ENCODE peak calls at places on chromosomes 6 and 20, in ten cellular contexts. N, C, W, I, Y, V, T, K, R and F are unnamed samples.

GRCh38 chr6:139686308-139686707 is 311.9 kb upstream of the CITED2 start:
- DNase-seq in Y (no peak), K (no peak), C (peak), I (no peak), T (peak), R (peak), V (no peak), W (no peak), N (no peak), F (no peak)

GRCh38 chr6:99434702-99435530 is 9.8 kb upstream of the PNISR start:
- DNase-seq in T (peak), N (no peak), R (no peak), V (peak), I (no peak), Y (peak), W (no peak), C (no peak), K (peak), F (no peak)

GRCh38 chr20:62119591-62120364 is 2.5 kb upstream of the LSM14B start:
- DNase-seq in W (no peak), N (peak), T (no peak), R (no peak), C (no peak), V (no peak), Y (no peak), K (no peak), I (no peak), F (no peak)

GRCh38 chr6:126721581-126722145 is 381.7 kb downstream of the CENPW start:
- DNase-seq in T (peak), C (no peak), N (no peak), R (no peak), V (peak), K (no peak), I (no peak), W (no peak), Y (no peak), F (no peak)

GRCh38 chr20:64161595-64162238 is 2.5 kb upstream of the MYT1 start:
- DNase-seq in N (peak), I (peak), C (peak), V (peak), K (peak), R (peak), Y (peak), T (peak), W (no peak), F (peak)

GRCh38 chr6:108080010-108080780 is 5.7 kb upstream of the OSTM1 start:
- DNase-seq in C (no peak), K (peak), V (peak), R (no peak), I (peak), T (peak), N (no peak), W (peak), Y (no peak), F (no peak)

GRCh38 chr6:124994648-124995047 is 32.4 kb downstream of the RNF217 start:
- DNase-seq in R (no peak), V (no peak), Y (no peak), C (no peak), I (no peak), K (no peak), N (no peak), T (no peak), W (no peak), F (no peak)

GRCh38 chr6:21264288-21264818 is 329.2 kb upstream of the SOX4 start:
- DNase-seq in Y (peak), R (no peak), N (no peak), V (no peak), I (no peak), T (no peak), K (no peak), C (no peak), W (no peak), F (no peak)

GRCh38 chr6:157493173-157493572 is 112.2 kb downstream of the ZDHHC14 start:
- DNase-seq in V (no peak), I (no peak), C (no peak), T (no peak), R (no peak), K (no peak), Y (no peak), W (no peak), N (no peak), F (no peak)

GRCh38 chr6:156832166-156832743 is 55.1 kb downstream of the ARID1B start:
- DNase-seq in W (peak), N (peak), R (peak), K (no peak), V (peak), Y (no peak), T (peak), I (no peak), C (no peak), F (no peak)

GRCh38 chr6:159107451-159108260 is 61.5 kb upstream of the FNDC1 start:
- DNase-seq in R (no peak), V (no peak), N (no peak), I (no peak), C (no peak), W (peak), T (no peak), K (no peak), Y (no peak), F (peak)

GRCh38 chr6:21885101-21885500 is 291.6 kb downstream of the SOX4 start:
- DNase-seq in C (no peak), R (no peak), T (no peak), Y (no peak), N (no peak), W (no peak), I (no peak), V (no peak), K (no peak), F (no peak)

GRCh38 chr6:135014353-135014832 is 40.2 kb downstream of the HBS1L start:
- DNase-seq in C (no peak), N (no peak), W (no peak), T (no peak), V (no peak), K (no peak), I (no peak), Y (peak), R (no peak), F (no peak)

GRCh38 chr6:113146878-113147277 is 710.3 kb upstream of the MARCKS start:
- DNase-seq in Y (no peak), V (no peak), K (no peak), C (no peak), I (no peak), R (no peak), W (no peak), T (no peak), N (no peak), F (no peak)

GRCh38 chr20:24676978-24677370 is 207.5 kb downstream of the SYNDIG1 start:
- DNase-seq in T (no peak), K (no peak), R (no peak), W (peak), I (no peak), N (peak), V (no peak), C (no peak), Y (no peak), F (no peak)

DNA sequence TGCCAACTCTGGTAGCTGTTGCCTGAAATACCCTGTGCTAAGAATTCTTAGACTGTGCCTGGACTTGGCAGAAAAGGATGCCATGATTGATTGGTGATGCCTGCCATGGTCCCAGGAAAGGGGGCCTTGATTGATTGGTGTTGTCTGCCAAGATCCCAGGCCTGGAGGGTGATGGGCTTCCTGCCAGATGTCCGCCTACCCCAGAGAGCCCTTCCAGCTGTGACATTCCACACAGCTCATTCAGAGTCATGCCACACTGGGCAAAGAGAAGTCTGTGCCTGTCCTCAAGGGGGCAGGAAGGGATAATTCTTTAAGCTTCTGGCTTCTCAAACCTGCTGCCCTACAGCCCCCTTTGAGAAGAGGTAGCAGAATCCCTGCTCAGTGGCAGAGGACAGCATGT is 24.6 kb downstream of the RIMS4 start:
- DNase-seq in C (no peak), I (peak), W (peak), N (no peak), K (peak), R (no peak), V (no peak), Y (no peak), T (no peak), F (no peak)
- TF ChIP-seq CTCF in C (no peak), I (peak), W (peak), N (no peak), K (peak), R (no peak), V (no peak), Y (no peak), T (no peak), F (no peak)

DNA sequence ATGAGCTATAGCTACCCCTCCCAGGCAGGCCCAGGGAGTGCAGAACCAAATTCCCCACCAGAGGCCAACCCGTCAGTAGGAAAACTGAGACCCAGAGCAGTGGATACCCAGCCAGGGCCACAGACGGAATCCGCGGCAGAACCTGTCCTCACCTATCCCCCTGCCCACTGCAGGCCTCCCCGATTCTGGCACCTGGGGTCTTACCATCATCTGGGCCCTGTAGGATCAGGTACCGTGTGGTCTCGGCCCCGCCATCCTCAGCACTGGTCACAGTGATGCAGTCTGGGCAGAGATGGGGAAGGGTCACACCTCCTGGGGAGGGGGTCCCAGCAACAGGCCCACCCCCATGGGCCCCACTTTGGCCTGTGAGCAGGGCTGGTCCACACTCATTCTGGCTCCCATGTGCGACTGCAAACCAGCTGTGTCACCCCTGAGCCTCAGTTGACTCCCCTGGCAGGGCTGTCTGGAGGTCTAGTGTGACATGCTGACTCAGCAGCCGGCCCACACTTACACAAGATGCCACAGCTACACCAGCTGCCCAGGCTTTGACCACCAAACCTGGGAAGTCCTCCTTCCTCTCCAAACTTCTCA is 3.8 kb downstream of the ZNF335 start:
- DNase-seq in V (no peak), Y (no peak), T (no peak), W (no peak), C (peak), N (no peak), K (no peak), R (no peak), I (no peak), F (no peak)
- TF ChIP-seq CTCF in V (no peak), Y (no peak), T (no peak), W (no peak), C (no peak), N (no peak), K (no peak), R (no peak), I (no peak), F (no peak)

GRCh38 chr6:40753939-40754448 is 166.8 kb upstream of the LRFN2 start:
- DNase-seq in V (no peak), Y (no peak), R (no peak), K (no peak), T (no peak), I (no peak), N (no peak), W (no peak), C (no peak), F (no peak)

GRCh38 chr6:40753048-40753447 is 165.9 kb upstream of the LRFN2 start:
- DNase-seq in Y (no peak), I (no peak), K (no peak), C (no peak), V (no peak), T (no peak), R (no peak), W (no peak), N (no peak), F (no peak)

GRCh38 chr6:40755749-40756452 is 168.7 kb upstream of the LRFN2 start:
- DNase-seq in N (no peak), V (peak), W (no peak), Y (no peak), T (no peak), I (no peak), R (no peak), K (no peak), C (no peak), F (no peak)

GRCh38 chr6:40754481-40755045 is 167.4 kb upstream of the LRFN2 start:
- DNase-seq in I (peak), N (no peak), V (no peak), K (peak), Y (no peak), T (no peak), W (peak), C (no peak), R (no peak), F (no peak)

GRCh38 chr6:40755046-40755681 is 168.0 kb upstream of the LRFN2 start:
- DNase-seq in R (no peak), V (peak), Y (no peak), K (peak), T (peak), C (no peak), W (no peak), N (no peak), I (peak), F (no peak)
- TF ChIP-seq CTCF in R (no peak), V (peak), Y (no peak), K (no peak), T (no peak), C (no peak), W (no peak), N (no peak), I (no peak), F (no peak)

GRCh38 chr6:85494551-85495337 is 44.9 kb downstream of the NT5E start:
- DNase-seq in I (no peak), C (no peak), Y (no peak), N (no peak), T (peak), V (peak), R (no peak), W (no peak), K (no peak), F (no peak)
- TF ChIP-seq CTCF in I (no peak), C (no peak), Y (no peak), N (no peak), T (no peak), V (no peak), R (no peak), W (no peak), K (no peak), F (no peak)

GRCh38 chr20:40880716-40881104 is 147.9 kb upstream of the TOP1 start:
- DNase-seq in V (no peak), C (no peak), W (no peak), N (no peak), Y (no peak), K (no peak), T (no peak), I (no peak), R (no peak), F (no peak)

GRCh38 chr20:40882173-40882572 is 146.4 kb upstream of the TOP1 start:
- DNase-seq in V (no peak), I (no peak), R (no peak), Y (no peak), N (no peak), C (no peak), W (no peak), K (no peak), T (no peak), F (no peak)

GRCh38 chr20:40883097-40883496 is 145.5 kb upstream of the TOP1 start:
- DNase-seq in T (no peak), Y (no peak), C (no peak), N (no peak), R (no peak), I (no peak), K (no peak), V (no peak), W (peak), F (no peak)

GRCh38 chr20:40880063-40880715 is 148.4 kb upstream of the TOP1 start:
- DNase-seq in R (no peak), C (no peak), W (no peak), V (no peak), I (no peak), K (no peak), T (no peak), N (no peak), Y (no peak), F (no peak)
- TF ChIP-seq CTCF in R (no peak), C (no peak), W (no peak), V (no peak), I (no peak), K (peak), T (no peak), N (no peak), Y (no peak), F (no peak)

DNA sequence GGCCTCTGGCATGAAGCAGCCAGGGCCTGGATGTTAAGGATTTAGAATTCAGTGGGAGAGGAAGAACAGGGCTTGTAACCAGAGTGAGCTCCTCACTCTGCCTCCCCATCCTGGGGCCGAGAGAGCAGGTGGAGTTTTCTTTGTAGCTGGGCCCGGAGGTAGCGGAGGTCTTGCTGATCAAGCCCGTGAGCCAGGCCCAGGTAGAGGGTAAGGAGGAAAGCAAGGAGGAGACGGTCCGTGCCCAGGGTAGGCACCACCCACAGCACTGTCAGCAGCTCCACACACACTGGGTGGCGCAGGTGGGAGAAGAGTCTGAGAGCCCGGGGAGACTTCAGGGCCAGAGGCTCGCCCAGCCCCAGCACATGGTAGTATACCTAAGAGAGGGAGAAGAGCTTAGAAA is 2.1 kb upstream of the PPP1R18 start:
- DNase-seq in T (no peak), V (no peak), C (no peak), K (no peak), Y (no peak), R (no peak), I (no peak), N (no peak), W (no peak), F (no peak)
- TF ChIP-seq CTCF in T (no peak), V (no peak), C (no peak), K (no peak), Y (no peak), R (no peak), I (no peak), N (no peak), W (no peak), F (no peak)

GRCh38 chr20:844473-845225 is 11.1 kb downstream of the FAM110A start:
- DNase-seq in R (peak), W (peak), I (peak), V (peak), K (peak), Y (peak), N (peak), C (peak), T (peak), F (peak)

GRCh38 chr20:843908-844307 is 10.4 kb downstream of the FAM110A start:
- DNase-seq in W (no peak), C (no peak), K (no peak), N (no peak), T (no peak), V (no peak), I (no peak), Y (no peak), R (no peak), F (no peak)

GRCh38 chr20:845967-846893 is 12.7 kb downstream of the FAM110A start:
- DNase-seq in R (peak), I (no peak), Y (no peak), K (no peak), V (no peak), W (no peak), N (no peak), T (no peak), C (no peak), F (no peak)

GRCh38 chr20:846894-847278 is 13.4 kb downstream of the FAM110A start:
- DNase-seq in T (no peak), K (no peak), W (no peak), C (peak), V (no peak), R (peak), I (no peak), N (no peak), Y (peak), F (no peak)

GRCh38 chr20:845226-845868 is 11.8 kb downstream of the FAM110A start:
- DNase-seq in K (peak), W (no peak), I (no peak), T (no peak), N (no peak), R (no peak), C (peak), Y (no peak), V (no peak), F (no peak)
- TF ChIP-seq CTCF in K (no peak), W (no peak), I (no peak), T (no peak), N (no peak), R (no peak), C (no peak), Y (no peak), V (no peak), F (no peak)

GRCh38 chr6:71621918-71622519 is 264.3 kb upstream of the RIMS1 start:
- DNase-seq in R (no peak), Y (no peak), K (peak), N (no peak), I (no peak), W (no peak), T (peak), C (no peak), V (peak), F (no peak)
- TF ChIP-seq CTCF in R (no peak), Y (no peak), K (peak), N (peak), I (peak), W (peak), T (peak), C (no peak), V (peak), F (peak)

DNA sequence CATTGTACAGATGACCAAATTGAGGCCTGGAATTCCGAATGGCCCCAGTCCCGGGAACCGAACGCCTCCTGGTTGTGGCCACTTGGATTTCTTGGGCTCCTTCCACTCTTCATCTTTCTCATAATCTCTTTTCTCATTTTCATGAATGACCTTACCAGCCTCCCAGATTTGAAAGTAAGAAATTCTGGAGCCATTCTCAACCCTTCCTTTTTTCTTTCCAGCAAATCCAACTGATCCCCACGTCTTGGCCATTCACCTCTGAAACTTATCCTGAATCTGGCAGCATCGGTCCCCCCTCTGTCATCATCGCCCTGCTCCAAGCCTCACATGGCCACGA is 5.9 kb upstream of the SLC12A5 start:
- DNase-seq in I (no peak), Y (no peak), W (no peak), R (no peak), N (no peak), V (no peak), C (no peak), T (no peak), K (no peak), F (no peak)
- TF ChIP-seq CTCF in I (no peak), Y (no peak), W (no peak), R (no peak), N (no peak), V (no peak), C (no peak), T (no peak), K (no peak), F (no peak)

GRCh38 chr6:24520929-24521546 is 26.3 kb downstream of the ALDH5A1 start:
- DNase-seq in I (peak), Y (peak), R (peak), W (peak), N (peak), T (peak), V (peak), K (peak), C (peak), F (peak)
- TF ChIP-seq CTCF in I (peak), Y (peak), R (peak), W (peak), N (peak), T (peak), V (peak), K (peak), C (peak), F (no peak)